ENCODE peak calls at places on chromosome 11, in six cellular contexts. I is CD8-positive, alpha-beta memory T cell; Q is dorsolateral prefrontal cortex; Y is activated naive CD4-positive, alpha-beta T cell; W is activated CD8-positive, alpha-beta memory T cell treated with anti-CD3 and anti-CD28 coated beads, Interleukin-2, amount 50 U/mL, for 4 hours; V is LoVo. J is an unnamed sample.

GRCh38 chr11:95256204-95256819 is 25.3 kb upstream of the SESN3 start:
- DNase-seq in Q (no peak), Y (no peak), I (peak), V (no peak), W (no peak), J (no peak)

GRCh38 chr11:78230161-78230877 is 41.6 kb downstream of the USP35 start:
- DNase-seq in V (no peak), Q (no peak), Y (no peak), I (no peak), W (no peak), J (no peak)

GRCh38 chr11:6635082-6635932 is 16.1 kb upstream of the TPP1 start:
- DNase-seq in Q (no peak), V (peak), W (no peak), I (no peak), Y (no peak), J (no peak)

GRCh38 chr11:57900315-57900714 is 123.4 kb upstream of the OR9Q1 start:
- DNase-seq in Y (no peak), Q (no peak), I (no peak), W (no peak), V (peak), J (no peak)

GRCh38 chr11:69442807-69443137 is 38.7 kb upstream of the LINC01488 start:
- DNase-seq in Y (no peak), V (no peak), I (no peak), Q (peak), W (no peak), J (no peak)

GRCh38 chr11:117538731-117539130 is 211.1 kb downstream of the CEP164 start:
- DNase-seq in I (no peak), Q (no peak), Y (no peak), V (no peak), W (no peak), J (no peak)

GRCh38 chr11:112554586-112554985 is 293.9 kb upstream of the PLET1 start:
- DNase-seq in W (no peak), Q (no peak), Y (no peak), I (no peak), V (no peak), J (no peak)

GRCh38 chr11:64605656-64606585 is 14.9 kb downstream of the SLC22A12 start:
- DNase-seq in Q (no peak), Y (no peak), W (no peak), V (no peak), I (no peak), J (no peak)

GRCh38 chr11:48169706-48170105 is 46.9 kb upstream of the OR4B1 start:
- DNase-seq in Q (no peak), V (no peak), I (no peak), Y (no peak), W (no peak), J (no peak)

GRCh38 chr11:57464343-57465181 is 4.2 kb downstream of the RTN4RL2 start:
- DNase-seq in Q (peak), V (no peak), W (no peak), I (no peak), Y (no peak), J (no peak)

GRCh38 chr11:58059011-58059358 is 28.2 kb downstream of the OR6Q1 start:
- DNase-seq in I (no peak), W (no peak), V (no peak), Q (no peak), Y (no peak), J (no peak)

GRCh38 chr11:10666976-10667892 is 26.3 kb downstream of the IRAG1 start:
- DNase-seq in I (no peak), Q (no peak), V (peak), Y (no peak), W (no peak), J (no peak)

GRCh38 chr11:66542362-66542761 is 3.5 kb downstream of the ZDHHC24 start:
- DNase-seq in Q (peak), I (no peak), Y (no peak), V (no peak), W (no peak), J (no peak)

GRCh38 chr11:116692318-116693106 is 80.3 kb downstream of the BUD13 start:
- DNase-seq in V (no peak), I (no peak), W (no peak), Y (no peak), Q (no peak), J (no peak)

GRCh38 chr11:66920978-66921784 is 37.0 kb downstream of the PC start:
- DNase-seq in I (no peak), V (no peak), Q (no peak), W (no peak), Y (no peak), J (no peak)

GRCh38 chr11:15819679-15820286 is 536.6 kb downstream of the SOX6 start:
- DNase-seq in Q (peak), Y (no peak), W (no peak), V (peak), I (no peak), J (no peak)

GRCh38 chr11:31706357-31706756 is 104.8 kb downstream of the PAX6 start:
- DNase-seq in Q (no peak), V (no peak), I (no peak), W (no peak), Y (no peak), J (no peak)

GRCh38 chr11:71145368-71145767 is 107.0 kb downstream of the SHANK2 start:
- DNase-seq in I (no peak), W (no peak), V (no peak), Q (no peak), Y (no peak), J (no peak)

GRCh38 chr11:61609970-61610347 is 29.1 kb upstream of the SYT7 start:
- DNase-seq in W (no peak), Y (no peak), V (no peak), Q (no peak), I (no peak), J (no peak)

GRCh38 chr11:134510641-134511040 is 98.6 kb upstream of the B3GAT1 start:
- DNase-seq in Y (no peak), W (no peak), V (no peak), Q (peak), I (no peak), J (no peak)

GRCh38 chr11:63802637-63803414 is 10.4 kb upstream of the SPINDOC start:
- DNase-seq in I (no peak), W (no peak), Y (no peak), Q (no peak), V (peak), J (no peak)

GRCh38 chr11:96178014-96178745 is 164.8 kb downstream of the MAML2 start:
- DNase-seq in I (no peak), Q (no peak), W (no peak), V (no peak), Y (no peak), J (no peak)

GRCh38 chr11:117902001-117902855 is 25.8 kb upstream of the FXYD6 start:
- DNase-seq in W (no peak), Y (no peak), I (no peak), Q (no peak), V (no peak), J (peak)

GRCh38 chr11:61919113-61919840 is 1.9 kb upstream of the RAB3IL1 start:
- DNase-seq in I (no peak), Q (peak), W (no peak), Y (no peak), V (no peak), J (no peak)

GRCh38 chr11:61630104-61630503 is 49.2 kb upstream of the SYT7 start:
- DNase-seq in Q (no peak), V (no peak), Y (no peak), I (no peak), W (no peak), J (no peak)

GRCh38 chr11:60935676-60936442 is 11.6 kb downstream of the TMEM132A start:
- DNase-seq in Y (no peak), Q (no peak), V (no peak), I (no peak), W (no peak), J (no peak)

GRCh38 chr11:5369793-5370192 is 13.8 kb upstream of the OR51M1 start:
- DNase-seq in Y (no peak), W (no peak), Q (no peak), I (no peak), V (no peak), J (no peak)

GRCh38 chr11:37505406-37505805 is 907.4 kb upstream of the RAG2 start:
- DNase-seq in Y (no peak), Q (no peak), W (no peak), V (no peak), I (no peak), J (no peak)

GRCh38 chr11:34194576-34195335 is 89.3 kb downstream of the NAT10 start:
- DNase-seq in I (no peak), Y (no peak), W (no peak), Q (no peak), V (no peak), J (no peak)

GRCh38 chr11:32348502-32348901 is 86.8 kb downstream of the WT1 start:
- DNase-seq in W (no peak), I (no peak), Y (no peak), V (no peak), Q (no peak), J (no peak)

GRCh38 chr11:33664166-33664565 is 36.5 kb downstream of the C11orf91 start:
- DNase-seq in W (no peak), I (no peak), Q (no peak), Y (no peak), V (no peak), J (no peak)

GRCh38 chr11:104713366-104713765 is 184.9 kb downstream of the CASP12 start:
- DNase-seq in I (no peak), V (no peak), W (no peak), Y (no peak), Q (no peak), J (no peak)

J was measured in mesothelial cell of epicardium.